ENCODE peak calls at places on chromosomes 5 and 9, in four cellular contexts. D, E, V and S are unnamed samples.

GRCh38 chr5:97534166-97534565 is 351.1 kb upstream of the RIOK2 start:
- DNase-seq in V (no peak), D (no peak), E (no peak), S (no peak)

GRCh38 chr9:121154782-121155181 is 46.9 kb downstream of the RAB14 start:
- DNase-seq in E (no peak), V (no peak), D (no peak), S (no peak)

GRCh38 chr5:75265731-75266130 is 29.1 kb upstream of the ANKRD31 start:
- DNase-seq in D (no peak), E (no peak), V (no peak), S (no peak)

GRCh38 chr5:178762960-178763359 is 32.5 kb upstream of the ZNF354A start:
- DNase-seq in D (no peak), E (no peak), V (no peak), S (no peak)

GRCh38 chr5:170319281-170319680 is 21.7 kb upstream of the LCP2 start:
- DNase-seq in E (no peak), V (no peak), D (no peak), S (no peak)

GRCh38 chr9:93119953-93120845 is 13.9 kb downstream of the NINJ1 start:
- DNase-seq in E (peak; percentile 98), D (peak; percentile 95), V (peak; percentile 97), S (peak; percentile 97)

GRCh38 chr5:122170630-122171029 is 41.3 kb downstream of the ZNF474 start:
- DNase-seq in V (no peak), E (no peak), D (no peak), S (no peak)

GRCh38 chr9:134206317-134207300 is 42.2 kb upstream of the RNU6ATAC start:
- DNase-seq in V (peak; percentile 70), D (no peak), E (peak; percentile 62), S (peak; percentile 24)

GRCh38 chr5:9283021-9283420 is 262.9 kb downstream of the SEMA5A start:
- DNase-seq in E (no peak), D (no peak), V (no peak), S (no peak)

GRCh38 chr9:79912641-79913040 is 340.9 kb downstream of the TLE4 start:
- DNase-seq in E (no peak), D (no peak), V (no peak), S (no peak)

GRCh38 chr9:121350993-121351561 is 19.0 kb downstream of the STOM start:
- DNase-seq in D (peak; percentile 84), E (peak; percentile 86), V (peak; percentile 72), S (peak; percentile 59)

GRCh38 chr5:128498844-128499455 is 39.1 kb downstream of the FBN2 start:
- DNase-seq in V (no peak), D (no peak), E (no peak), S (no peak)

GRCh38 chr9:126667190-126668055 is 53.7 kb downstream of the LMX1B start:
- DNase-seq in V (no peak), E (no peak), D (no peak), S (no peak)

GRCh38 chr5:368162-369084 is 46.9 kb downstream of the AHRR start:
- DNase-seq in D (no peak), V (peak; percentile 59), E (no peak), S (peak; percentile 51)

GRCh38 chr9:6640268-6641072 is 5.1 kb downstream of the GLDC start:
- DNase-seq in D (no peak), V (peak; percentile 77), E (peak; percentile 46), S (no peak)

GRCh38 chr9:20305457-20305856 is 316.8 kb downstream of the MLLT3 start:
- DNase-seq in D (no peak), E (no peak), V (no peak), S (no peak)

GRCh38 chr5:163846512-163846911 is 341.1 kb downstream of the MAT2B start:
- DNase-seq in D (no peak), V (no peak), E (no peak), S (no peak)

GRCh38 chr5:150642567-150642927 is 2.1 kb downstream of the SYNPO start:
- DNase-seq in V (peak; percentile 87), E (peak; percentile 94), D (peak; percentile 82), S (peak; percentile 74)

GRCh38 chr5:119435436-119436132 is 16.7 kb upstream of the HSD17B4 start:
- DNase-seq in V (peak; percentile 85), E (peak; percentile 76), D (peak; percentile 65), S (peak; percentile 91)

GRCh38 chr5:1330146-1330846 is 14.6 kb downstream of the CLPTM1L start:
- DNase-seq in D (peak; percentile 15), V (peak; percentile 59), E (peak; percentile 56), S (peak; percentile 82)

GRCh38 chr9:109600142-109600541 is 102.0 kb upstream of the PTPN3 start:
- DNase-seq in E (no peak), V (no peak), D (no peak), S (no peak)

GRCh38 chr9:5438301-5439162 is 807 bp upstream of the PLGRKT start:
- DNase-seq in D (no peak), E (no peak), V (peak; percentile 75), S (no peak)

GRCh38 chr9:71637926-71638325 is 130.4 kb downstream of the CEMIP2 start:
- DNase-seq in E (no peak), V (no peak), D (no peak), S (no peak)

GRCh38 chr5:168407222-168407621 is 79.0 kb upstream of the RARS1 start:
- DNase-seq in E (no peak), D (no peak), V (no peak), S (no peak)

GRCh38 chr5:10333154-10334006 is 20.1 kb upstream of the MARCHF6 start:
- DNase-seq in D (no peak), V (peak; percentile 79), E (no peak), S (peak; percentile 65)

GRCh38 chr5:69038539-69038938 is 55.3 kb upstream of the SLC30A5 start:
- DNase-seq in D (no peak), V (no peak), E (no peak), S (no peak)

GRCh38 chr9:87812375-87813118 is 70.1 kb upstream of the SPATA31E1 start:
- DNase-seq in D (no peak), V (no peak), E (no peak), S (no peak)

GRCh38 chr5:59190746-59191145 is 607.9 kb downstream of the RAB3C start:
- DNase-seq in V (no peak), E (no peak), D (no peak), S (no peak)

GRCh38 chr9:114238919-114239879 is 83.7 kb upstream of the ORM1 start:
- DNase-seq in V (peak; percentile 84), D (no peak), E (no peak), S (no peak)

GRCh38 chr5:17132444-17133083 is 84.9 kb upstream of the BASP1 start:
- DNase-seq in E (no peak), V (no peak), D (no peak), S (no peak)

GRCh38 chr5:28473531-28474107 is 1435.2 kb upstream of the CDH9 start:
- DNase-seq in V (no peak), E (no peak), D (no peak), S (no peak)

GRCh38 chr5:143955140-143955539 is 143.2 kb downstream of the HMHB1 start:
- DNase-seq in D (no peak), V (no peak), E (no peak), S (no peak)

GRCh38 chr5:38556599-38557308 is at the start of gene LIFR:
- DNase-seq in V (peak; percentile 95), D (peak; percentile 78), E (peak; percentile 90), S (peak; percentile 86)

GRCh38 chr5:172659909-172660628 is 19.0 kb downstream of the NEURL1B start:
- DNase-seq in D (peak; percentile 92), V (peak; percentile 97), E (peak; percentile 98), S (peak; percentile 85)

GRCh38 chr5:135010502-135011354 is 23.3 kb downstream of the PITX1 start:
- DNase-seq in E (no peak), D (no peak), V (peak; percentile 37), S (no peak)

GRCh38 chr5:1874820-1875219 is 7.9 kb downstream of the IRX4 start:
- DNase-seq in V (no peak), E (no peak), D (no peak), S (no peak)

GRCh38 chr5:137498301-137498735 is 808 bp downstream of the SPOCK1 start:
- DNase-seq in E (no peak), V (peak; percentile 73), D (no peak), S (no peak)

GRCh38 chr5:2563046-2563445 is 188.4 kb downstream of the IRX2 start:
- DNase-seq in D (no peak), V (no peak), E (no peak), S (no peak)

DNA sequence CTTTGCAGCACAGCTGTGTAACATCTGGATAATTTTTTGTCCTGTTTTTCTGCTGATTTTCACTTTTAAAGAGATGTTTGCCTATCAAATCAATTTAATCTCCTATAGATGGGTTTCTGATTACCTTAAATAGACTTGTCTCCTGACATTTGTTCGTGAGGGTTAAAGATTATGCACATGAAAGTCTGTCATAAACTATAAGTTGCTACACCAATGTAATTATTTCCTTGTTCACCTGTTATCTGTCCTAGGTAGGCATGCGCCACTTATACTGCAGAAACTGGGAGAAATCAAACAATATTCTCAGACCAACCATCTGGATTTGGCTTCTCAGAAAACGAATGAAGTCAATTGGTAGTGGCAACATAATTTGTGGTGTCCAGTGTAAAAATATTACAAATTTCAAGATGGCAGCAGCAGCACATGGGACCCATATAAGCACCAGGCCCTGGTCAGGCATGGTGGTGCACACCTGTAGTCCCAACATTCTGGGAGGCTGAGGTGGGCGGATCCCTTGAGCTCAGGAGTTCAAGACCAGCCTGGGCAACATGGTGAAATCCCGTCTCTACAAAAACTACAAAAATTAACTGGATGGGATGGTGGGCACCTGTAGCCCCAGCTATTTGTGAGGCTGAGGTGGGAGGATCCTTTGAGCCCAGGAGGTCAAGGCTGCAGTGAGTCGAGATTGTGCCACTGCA is 20.3 kb downstream of the RFK start:
- DNase-seq in E (no peak), V (no peak), D (no peak), S (no peak)
- H3K4me1 ChIP-seq in E (no peaks in the 10 kb centered on the region), V (peaks cover 29% of the 10 kb centered on the region), D (no peaks in the 10 kb centered on the region), S (peaks cover 37% of the 10 kb centered on the region)

DNA sequence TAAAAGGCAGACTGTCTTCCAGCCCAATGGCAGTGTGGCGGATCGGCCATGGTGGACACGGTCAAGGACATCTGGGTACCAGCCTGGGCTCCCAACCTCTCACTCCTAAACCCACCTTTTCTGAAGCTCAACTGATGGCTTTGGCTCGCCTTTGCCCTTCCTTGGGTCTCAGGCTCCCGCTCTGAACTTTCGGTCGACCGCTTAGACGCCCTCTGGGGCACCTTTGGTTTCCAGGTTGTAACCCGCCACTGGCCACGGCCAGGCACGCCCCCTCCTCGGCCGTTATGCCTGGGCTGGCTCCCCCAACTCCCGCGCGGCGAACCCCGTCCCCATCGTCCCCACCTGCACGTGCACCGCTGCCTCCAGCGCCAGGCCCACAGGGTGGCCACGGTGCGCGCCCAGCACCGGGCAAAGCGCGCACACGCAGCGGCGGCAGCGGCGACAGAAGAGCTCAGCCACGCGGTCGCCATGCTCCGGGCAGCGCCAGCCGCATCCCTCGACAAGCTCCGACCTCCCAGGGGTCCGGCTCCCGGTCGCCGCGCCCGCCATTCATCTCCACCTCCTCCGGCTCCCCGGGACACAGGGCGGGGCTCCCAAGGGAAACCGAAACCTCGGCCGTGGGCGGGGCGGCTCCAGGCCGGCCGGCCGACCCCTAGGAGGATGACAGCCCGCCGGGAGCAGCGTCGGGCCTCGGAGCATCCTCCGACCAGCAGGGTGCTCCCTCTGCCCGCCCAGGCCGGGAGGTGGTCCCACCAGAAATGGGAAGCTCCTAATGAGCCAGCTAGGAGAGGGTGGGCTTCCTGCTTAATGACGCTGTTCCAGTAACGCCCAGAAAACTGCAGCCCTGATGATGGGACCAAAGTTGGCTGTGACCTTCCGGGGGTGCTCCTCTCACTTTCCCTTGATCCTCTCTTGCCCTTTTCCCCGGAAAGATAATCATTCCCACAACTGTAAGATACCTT is at the start of gene TRIM14:
- DNase-seq in V (peak; percentile 87), E (peak; percentile 71), D (peak; percentile 42), S (peak; percentile 91)
- TF ChIP-seq CTCF in V (no peak), E (no peak), D (no peak), S (peak; percentile 23)

GRCh38 chr5:113201715-113202114 is 225.1 kb downstream of the DCP2 start:
- DNase-seq in D (no peak), E (no peak), V (no peak), S (no peak)
- H3K4me3 ChIP-seq in D (no peak overlapping the region), E (no peak overlapping the region), V (no peak overlapping the region), S (no peak overlapping the region)

GRCh38 chr9:125189011-125189360 is 617 bp downstream of the PPP6C start:
- DNase-seq in D (no peak), E (peak; percentile 70), V (peak; percentile 84), S (peak; percentile 65)
- H3K4me1 ChIP-seq in D (no peaks in the 10 kb centered on the region), E (no peaks in the 10 kb centered on the region), V (peaks cover 5% of the 10 kb centered on the region), S (peaks cover 46% of the 10 kb centered on the region)